ENCODE peak calls at places on chromosomes 13 and 19, in six cellular contexts. N is T-helper 17 cell; B is stimulated activated CD4-positive, alpha-beta T cell treated with anti-CD3 and anti-CD28 coated beads, TNF-alpha, amount 100 ng/mL, for 48 hours; A is GM04504; F is activated CD8-positive, alpha-beta memory T cell treated with anti-CD3 and anti-CD28 coated beads for 1 hour; J is activated CD4-positive, alpha-beta T cell treated with anti-CD3 and anti-CD28 coated beads, Interleukin-2, amount 50 U/mL, for 48 hours. K is an unnamed sample.
A peak's percentile ranks its signal among the peaks of the same experiment; 100 is the strongest.

GRCh38 chr19:33906578-33907335 is 110.1 kb downstream of the KCTD15 start:
- DNase-seq in A (peak; percentile 1), F (no peak), N (no peak), B (no peak), J (no peak), K (peak; percentile 6)

GRCh38 chr19:46718157-46718933 is 1.4 kb upstream of the PRKD2 start:
- DNase-seq in F (no peak), N (peak; percentile 52), B (no peak), J (peak; percentile 64), A (no peak), K (no peak)

GRCh38 chr19:14019100-14019499 is 8.8 kb upstream of the RLN3 start:
- DNase-seq in N (no peak), A (no peak), J (no peak), F (no peak), B (no peak), K (no peak)

GRCh38 chr19:19955208-19955607 is 54.5 kb downstream of the ZNF93 start:
- DNase-seq in A (no peak), J (no peak), N (no peak), F (no peak), B (no peak), K (no peak)

GRCh38 chr13:21823416-21823815 is 152.5 kb downstream of the FGF9 start:
- DNase-seq in A (no peak), B (no peak), F (no peak), J (no peak), N (no peak), K (no peak)

GRCh38 chr13:73698859-73699258 is 435.3 kb downstream of the KLF12 start:
- DNase-seq in F (no peak), N (no peak), A (no peak), B (no peak), J (no peak), K (no peak)

GRCh38 chr19:18419195-18419698 is at the start of gene SSBP4:
- DNase-seq in J (peak; percentile 68), A (peak; percentile 60), B (peak; percentile 48), F (no peak), N (peak; percentile 69), K (peak; percentile 66)

GRCh38 chr13:52447354-52447753 is 3.1 kb downstream of the VPS36 start:
- DNase-seq in N (no peak), J (no peak), A (no peak), F (no peak), B (no peak), K (no peak)

GRCh38 chr13:81986308-81986707 is 1645.4 kb upstream of the SPRY2 start:
- DNase-seq in N (no peak), A (no peak), F (no peak), B (no peak), J (no peak), K (no peak)

GRCh38 chr13:47437411-47437810 is 540.6 kb upstream of the HTR2A start:
- DNase-seq in J (no peak), F (no peak), B (no peak), N (no peak), A (peak; percentile 29), K (no peak)

GRCh38 chr13:50075619-50076097 is 60.4 kb downstream of the KCNRG start:
- DNase-seq in J (no peak), B (no peak), F (no peak), A (no peak), N (no peak), K (no peak)

GRCh38 chr13:48221301-48222190 is 11.5 kb upstream of the ITM2B start:
- DNase-seq in J (no peak), A (no peak), F (no peak), B (no peak), N (no peak), K (no peak)

GRCh38 chr13:53129864-53130393 is 101.3 kb downstream of the OLFM4 start:
- DNase-seq in J (no peak), B (no peak), A (no peak), N (no peak), F (no peak), K (no peak)

GRCh38 chr19:39238209-39238608 is 6.6 kb downstream of the IFNL3 start:
- DNase-seq in F (no peak), N (no peak), J (no peak), B (no peak), A (no peak), K (no peak)

GRCh38 chr13:40996433-40997095 is 22.6 kb downstream of the ELF1 start:
- DNase-seq in J (no peak), B (no peak), A (no peak), N (no peak), F (no peak), K (no peak)

GRCh38 chr19:35030257-35031071 is at the start of gene SCN1B:
- DNase-seq in A (no peak), B (peak; percentile 53), N (peak; percentile 55), F (peak; percentile 12), J (peak; percentile 74), K (peak; percentile 31)

GRCh38 chr19:46654621-46655152 is 6.3 kb downstream of the DACT3 start:
- DNase-seq in N (no peak), F (no peak), B (no peak), A (no peak), J (no peak), K (peak; percentile 27)

GRCh38 chr19:2529473-2529918 is 53.6 kb downstream of the GADD45B start:
- DNase-seq in B (no peak), F (no peak), J (no peak), N (no peak), A (peak; percentile 98), K (peak; percentile 90)

GRCh38 chr13:71118779-71119364 is 748.1 kb downstream of the DACH1 start:
- DNase-seq in A (no peak), N (no peak), B (no peak), J (no peak), F (no peak), K (no peak)

GRCh38 chr19:4506449-4507149 is 11.7 kb downstream of the PLIN4 start:
- DNase-seq in J (no peak), N (no peak), B (no peak), F (no peak), A (no peak), K (no peak)

GRCh38 chr19:35040826-35041547 is 534 bp upstream of the HPN start:
- DNase-seq in B (no peak), N (no peak), A (no peak), F (no peak), J (peak; percentile 44), K (peak; percentile 96)

GRCh38 chr19:29022599-29022998 is 190.4 kb downstream of the UQCRFS1 start:
- DNase-seq in N (no peak), B (no peak), J (no peak), A (no peak), F (no peak), K (no peak)

GRCh38 chr19:13873776-13874515 is 3.0 kb upstream of the NANOS3 start:
- DNase-seq in A (no peak), N (no peak), B (no peak), F (no peak), J (no peak), K (no peak)

GRCh38 chr19:5170329-5170745 is 170.3 kb downstream of the PTPRS start:
- DNase-seq in J (peak; percentile 73), F (peak; percentile 13), B (peak; percentile 37), A (no peak), N (peak; percentile 21), K (no peak)

GRCh38 chr13:59809564-59809963 is 354.2 kb downstream of the DIAPH3 start:
- DNase-seq in F (no peak), A (no peak), J (no peak), B (no peak), N (no peak), K (no peak)

GRCh38 chr19:19652482-19653295 is 9.2 kb upstream of the GMIP start:
- DNase-seq in B (no peak), A (no peak), N (no peak), J (no peak), F (no peak), K (no peak)

GRCh38 chr13:66992183-66992582 is 238.0 kb downstream of the PCDH9 start:
- DNase-seq in B (no peak), F (no peak), A (no peak), N (no peak), J (no peak), K (no peak)

GRCh38 chr19:31226536-31226935 is 122.7 kb downstream of the TSHZ3 start:
- DNase-seq in N (no peak), A (peak; percentile 24), J (no peak), B (no peak), F (no peak), K (no peak)

GRCh38 chr19:11495481-11495880 is 10.2 kb downstream of the ZNF653 start:
- DNase-seq in N (no peak), A (no peak), F (no peak), B (no peak), J (no peak), K (no peak)

GRCh38 chr13:79678100-79678499 is 197.1 kb downstream of the NDFIP2 start:
- DNase-seq in A (no peak), B (no peak), N (no peak), F (no peak), J (no peak), K (peak; percentile 24)

GRCh38 chr19:47778954-47779351 is 450 bp downstream of the SELENOW start:
- DNase-seq in A (no peak), F (no peak), J (peak; percentile 20), B (no peak), N (no peak), K (no peak)

GRCh38 chr19:52507266-52507665 is 20.2 kb upstream of the ZNF808 start:
- DNase-seq in B (no peak), A (no peak), J (no peak), F (no peak), N (no peak), K (no peak)

GRCh38 chr19:11265785-11266236 is 3.5 kb upstream of the DOCK6 start:
- DNase-seq in F (no peak), A (no peak), B (no peak), J (no peak), N (no peak), K (peak; percentile 93)

GRCh38 chr19:18743281-18743825 is 47.8 kb downstream of the COMP start:
- DNase-seq in F (no peak), A (no peak), J (no peak), B (no peak), N (no peak), K (no peak)

GRCh38 chr13:87093399-87093798 is 577.8 kb upstream of the SLITRK5 start:
- DNase-seq in J (no peak), F (no peak), A (no peak), B (no peak), N (no peak), K (no peak)

GRCh38 chr13:36891752-36892151 is 28.3 kb downstream of the SMAD9 start:
- DNase-seq in F (no peak), B (no peak), J (no peak), N (no peak), A (peak; percentile 65), K (no peak)